ENCODE peak calls at places on chromosome 6, in eight cellular contexts. One of them, this sample, is unnamed.

GRCh38 chr6:151213352-151213751 is 26.4 kb upstream of the AKAP12 start:
- DNase-seq in cardiac muscle cell: no peak
- DNase-seq in GM20000: no peak
- DNase-seq in glutamatergic neuron: no peak
- DNase-seq in amygdala: no peak
- DNase-seq in GM23248: no peak
- DNase-seq in hepatocyte: no peak
- DNase-seq in effector CD4-positive, alpha-beta T cell: no peak
- DNase-seq in this sample: no peak

GRCh38 chr6:116217069-116217468 is 36.8 kb downstream of the TSPYL4 start:
- DNase-seq in cardiac muscle cell: peak
- DNase-seq in GM20000: peak
- DNase-seq in glutamatergic neuron: no peak
- DNase-seq in amygdala: no peak
- DNase-seq in GM23248: peak
- DNase-seq in hepatocyte: peak
- DNase-seq in effector CD4-positive, alpha-beta T cell: no peak
- DNase-seq in this sample: peak

GRCh38 chr6:10381133-10381829 is 33.6 kb downstream of the TFAP2A start:
- DNase-seq in cardiac muscle cell: peak
- DNase-seq in GM20000: no peak
- DNase-seq in glutamatergic neuron: peak
- DNase-seq in amygdala: no peak
- DNase-seq in GM23248: no peak
- DNase-seq in hepatocyte: peak
- DNase-seq in effector CD4-positive, alpha-beta T cell: no peak
- DNase-seq in this sample: peak

GRCh38 chr6:110799655-110800054 is 15.6 kb downstream of the CDK19 start:
- DNase-seq in cardiac muscle cell: no peak
- DNase-seq in GM20000: no peak
- DNase-seq in glutamatergic neuron: no peak
- DNase-seq in amygdala: no peak
- DNase-seq in GM23248: no peak
- DNase-seq in hepatocyte: no peak
- DNase-seq in effector CD4-positive, alpha-beta T cell: no peak
- DNase-seq in this sample: no peak

GRCh38 chr6:37699138-37699766 is 1.6 kb upstream of the MDGA1 start:
- DNase-seq in cardiac muscle cell: no peak
- DNase-seq in GM20000: peak
- DNase-seq in glutamatergic neuron: no peak
- DNase-seq in amygdala: no peak
- DNase-seq in GM23248: no peak
- DNase-seq in hepatocyte: no peak
- DNase-seq in effector CD4-positive, alpha-beta T cell: peak
- DNase-seq in this sample: no peak

GRCh38 chr6:128605961-128606360 is 85.6 kb upstream of the PTPRK start:
- DNase-seq in cardiac muscle cell: no peak
- DNase-seq in GM20000: no peak
- DNase-seq in glutamatergic neuron: no peak
- DNase-seq in amygdala: no peak
- DNase-seq in GM23248: peak
- DNase-seq in hepatocyte: no peak
- DNase-seq in effector CD4-positive, alpha-beta T cell: no peak
- DNase-seq in this sample: no peak

GRCh38 chr6:470051-470900 is 78.7 kb downstream of the IRF4 start:
- DNase-seq in cardiac muscle cell: no peak
- DNase-seq in GM20000: no peak
- DNase-seq in glutamatergic neuron: no peak
- DNase-seq in amygdala: no peak
- DNase-seq in GM23248: no peak
- DNase-seq in hepatocyte: no peak
- DNase-seq in effector CD4-positive, alpha-beta T cell: no peak
- DNase-seq in this sample: no peak

GRCh38 chr6:158076548-158076947 is 91.5 kb downstream of the SERAC1 start:
- DNase-seq in cardiac muscle cell: no peak
- DNase-seq in GM20000: no peak
- DNase-seq in glutamatergic neuron: no peak
- DNase-seq in amygdala: no peak
- DNase-seq in GM23248: no peak
- DNase-seq in hepatocyte: no peak
- DNase-seq in effector CD4-positive, alpha-beta T cell: no peak
- DNase-seq in this sample: no peak

GRCh38 chr6:29676981-29677601 is 3.9 kb downstream of the ZFP57 start:
- DNase-seq in cardiac muscle cell: peak
- DNase-seq in GM20000: no peak
- DNase-seq in glutamatergic neuron: no peak
- DNase-seq in amygdala: no peak
- DNase-seq in GM23248: peak
- DNase-seq in hepatocyte: no peak
- DNase-seq in effector CD4-positive, alpha-beta T cell: no peak
- DNase-seq in this sample: no peak

GRCh38 chr6:75750925-75751324 is 1.9 kb downstream of the MYO6 start:
- DNase-seq in cardiac muscle cell: no peak
- DNase-seq in GM20000: no peak
- DNase-seq in glutamatergic neuron: no peak
- DNase-seq in amygdala: no peak
- DNase-seq in GM23248: no peak
- DNase-seq in hepatocyte: no peak
- DNase-seq in effector CD4-positive, alpha-beta T cell: no peak
- DNase-seq in this sample: no peak